ENCODE peak calls at places on chromosomes 5 and 9, in five cellular contexts. V is MG63, F is left ventricle myocardium inferior, W is sigmoid colon, M is BJ. P is an unnamed sample.

GRCh38 chr5:6762116-6762515 is 48.9 kb downstream of the TENT4A start:
- DNase-seq in V (no peak), F (no peak), W (peak; percentile 30), M (no peak), P (no peak)

GRCh38 chr9:131667576-131667975 is 72.3 kb downstream of the RAPGEF1 start:
- DNase-seq in V (no peak), F (no peak), W (no peak), M (no peak), P (no peak)

GRCh38 chr5:75666801-75667200 is 50.4 kb downstream of the POC5 start:
- DNase-seq in V (no peak), F (no peak), W (no peak), M (no peak), P (no peak)

GRCh38 chr9:110016340-110016739 is 191.6 kb downstream of the C9orf152 start:
- DNase-seq in V (peak; percentile 62), F (no peak), W (no peak), M (no peak), P (peak; percentile 54)

GRCh38 chr5:35246411-35246810 is 16.1 kb upstream of the PRLR start:
- DNase-seq in V (no peak), F (no peak), W (no peak), M (no peak), P (no peak)

GRCh38 chr9:22098636-22099332 is 89.7 kb upstream of the CDKN2B start:
- DNase-seq in V (no peak), F (no peak), W (no peak), M (no peak), P (no peak)

GRCh38 chr9:137138058-137138697 is 776 bp upstream of the GRIN1 start:
- DNase-seq in V (no peak), F (no peak), W (no peak), M (no peak), P (peak; percentile 46)

GRCh38 chr5:40790947-40791593 is 7.1 kb downstream of the PRKAA1 start:
- DNase-seq in V (no peak), F (no peak), W (no peak), M (no peak), P (no peak)

GRCh38 chr5:178471666-178472065 is 118.5 kb downstream of the COL23A1 start:
- DNase-seq in V (peak; percentile 61), F (no peak), W (no peak), M (no peak), P (no peak)

GRCh38 chr5:36744041-36744677 is 132.4 kb upstream of the NIPBL start:
- DNase-seq in V (no peak), F (no peak), W (no peak), M (no peak), P (no peak)

GRCh38 chr5:5828619-5829018 is 406.1 kb downstream of the ICE1 start:
- DNase-seq in V (no peak), F (no peak), W (no peak), M (no peak), P (no peak)

GRCh38 chr5:41656597-41656996 is 146.2 kb upstream of the PLCXD3 start:
- DNase-seq in V (no peak), F (no peak), W (no peak), M (no peak), P (no peak)

GRCh38 chr5:16992444-16992843 is 56.4 kb upstream of the MYO10 start:
- DNase-seq in V (no peak), F (no peak), W (no peak), M (no peak), P (peak; percentile 85)

GRCh38 chr5:32450952-32451351 is 6.4 kb upstream of the ZFR start:
- DNase-seq in V (no peak), F (no peak), W (no peak), M (no peak), P (no peak)

GRCh38 chr5:132856011-132856410 is 10.3 kb downstream of the GDF9 start:
- DNase-seq in V (no peak), F (no peak), W (no peak), M (no peak), P (peak; percentile 23)

GRCh38 chr9:89757776-89758528 is 153.1 kb downstream of the GADD45G start:
- DNase-seq in V (no peak), F (no peak), W (no peak), M (no peak), P (no peak)

GRCh38 chr5:155839251-155840037 is 487.5 kb upstream of the SGCD start:
- DNase-seq in V (peak; percentile 4), F (no peak), W (no peak), M (no peak), P (no peak)

GRCh38 chr5:139906661-139907060 is 111.1 kb downstream of the PSD2 start:
- DNase-seq in V (no peak), F (no peak), W (no peak), M (no peak), P (no peak)

GRCh38 chr5:133250527-133250926 is 198.7 kb downstream of the HSPA4 start:
- DNase-seq in V (no peak), F (no peak), W (no peak), M (no peak), P (no peak)

GRCh38 chr5:38870595-38870994 is 24.8 kb downstream of the OSMR start:
- DNase-seq in V (no peak), F (no peak), W (no peak), M (no peak), P (no peak)

GRCh38 chr5:56060276-56061110 is 65.7 kb upstream of the IL6ST start:
- DNase-seq in V (no peak), F (no peak), W (no peak), M (no peak), P (no peak)

GRCh38 chr9:14882118-14882517 is 28.1 kb downstream of the FREM1 start:
- DNase-seq in V (no peak), F (no peak), W (no peak), M (no peak), P (no peak)

GRCh38 chr9:691825-692363 is 149.6 kb upstream of the DMRT1 start:
- DNase-seq in V (no peak), F (no peak), W (no peak), M (no peak), P (no peak)

GRCh38 chr9:107861075-107861474 is 371.5 kb upstream of the KLF4 start:
- DNase-seq in V (no peak), F (no peak), W (no peak), M (no peak), P (no peak)

GRCh38 chr5:129852747-129853352 is 51.4 kb upstream of the CHSY3 start:
- DNase-seq in V (peak; percentile 63), F (peak; percentile 67), W (peak; percentile 75), M (peak; percentile 5), P (peak; percentile 59)

GRCh38 chr5:90983748-90984147 is 399.4 kb downstream of the ARRDC3 start:
- DNase-seq in V (no peak), F (no peak), W (no peak), M (no peak), P (no peak)

GRCh38 chr9:133616643-133617405 is 7.6 kb upstream of the FAM163B start:
- DNase-seq in V (no peak), F (no peak), W (no peak), M (no peak), P (no peak)

GRCh38 chr5:115838885-115839518 is 2.4 kb downstream of the ATG12 start:
- DNase-seq in V (no peak), F (no peak), W (no peak), M (no peak), P (peak; percentile 62)

GRCh38 chr5:139131062-139131856 is 66.9 kb downstream of the SIL1 start:
- DNase-seq in V (peak; percentile 72), F (peak; percentile 24), W (peak; percentile 83), M (no peak), P (no peak)

GRCh38 chr9:109320338-109320733 is 523 bp downstream of the EPB41L4B start:
- DNase-seq in V (peak; percentile 20), F (no peak), W (no peak), M (no peak), P (no peak)

GRCh38 chr5:1794896-1795290 is 4.7 kb downstream of the MRPL36 start:
- DNase-seq in V (no peak), F (no peak), W (peak; percentile 46), M (no peak), P (no peak)

GRCh38 chr9:101487443-101487855 is 46.2 kb upstream of the RNF20 start:
- DNase-seq in V (no peak), F (no peak), W (no peak), M (no peak), P (no peak)

GRCh38 chr5:64789457-64789856 is 20.7 kb downstream of the CWC27 start:
- DNase-seq in V (no peak), F (no peak), W (no peak), M (no peak), P (peak; percentile 28)

GRCh38 chr9:131656356-131657030 is 83.4 kb downstream of the RAPGEF1 start:
- DNase-seq in V (no peak), F (peak; percentile 67), W (peak; percentile 83), M (no peak), P (no peak)

GRCh38 chr9:137032893-137033292 is 1.0 kb upstream of the FUT7 start:
- DNase-seq in V (no peak), F (peak; percentile 69), W (peak; percentile 82), M (no peak), P (no peak)

GRCh38 chr5:64156276-64156675 is 9.4 kb upstream of the RNF180 start:
- DNase-seq in V (no peak), F (no peak), W (no peak), M (no peak), P (no peak)

GRCh38 chr9:118721923-118722322 is 647.3 kb downstream of the BRINP1 start:
- DNase-seq in V (no peak), F (no peak), W (no peak), M (no peak), P (no peak)

GRCh38 chr9:114613087-114613486 is 2.0 kb downstream of the TMEM268 start:
- DNase-seq in V (no peak), F (no peak), W (no peak), M (no peak), P (no peak)

GRCh38 chr9:125690679-125691078 is 16.3 kb downstream of the MAPKAP1 start:
- DNase-seq in V (no peak), F (no peak), W (no peak), M (no peak), P (no peak)
- H3K4me3 ChIP-seq in V (no peak overlapping the region), F (no peak overlapping the region), W (no peak overlapping the region), M (no peak overlapping the region), P (no peak overlapping the region)

GRCh38 chr5:79544136-79544535 is 30.2 kb upstream of the HOMER1 start:
- DNase-seq in V (no peak), F (peak; percentile 27), W (no peak), M (no peak), P (no peak)
- H3K4me3 ChIP-seq in V (no peak overlapping the region), F (no peak overlapping the region), W (no peak overlapping the region), M (no peak overlapping the region), P (no peak overlapping the region)

GRCh38 chr9:125655691-125656410 is 51.2 kb downstream of the MAPKAP1 start:
- DNase-seq in V (no peak), F (no peak), W (no peak), M (no peak), P (peak; percentile 45)

GRCh38 chr9:125659201-125659840 is 47.7 kb downstream of the MAPKAP1 start:
- DNase-seq in V (no peak), F (no peak), W (no peak), M (no peak), P (no peak)

GRCh38 chr9:125663127-125663526 is 43.9 kb downstream of the MAPKAP1 start:
- DNase-seq in V (no peak), F (no peak), W (no peak), M (no peak), P (peak; percentile 25)

GRCh38 chr9:125660557-125660956 is 46.5 kb downstream of the MAPKAP1 start:
- DNase-seq in V (no peak), F (no peak), W (no peak), M (no peak), P (no peak)

GRCh38 chr9:125659954-125660353 is 47.1 kb downstream of the MAPKAP1 start:
- DNase-seq in V (peak; percentile 39), F (no peak), W (no peak), M (no peak), P (peak; percentile 23)
- H3K4me3 ChIP-seq in V (no peak overlapping the region), F (no peak overlapping the region), W (no peak overlapping the region), M (no peak overlapping the region), P (no peak overlapping the region)

GRCh38 chr5:57181151-57181550 is 7.3 kb downstream of the GPBP1 start:
- DNase-seq in V (no peak), F (no peak), W (no peak), M (no peak), P (no peak)
- H3K4me3 ChIP-seq in V (no peak overlapping the region), F (peak overlapping the region; percentile 87), W (no peak overlapping the region), M (no peak overlapping the region), P (no peak overlapping the region)